ENCODE peak calls at places on chromosomes 11 and 22, in six cellular contexts. Q, L, B, M, O and T are unnamed samples.

GRCh38 chr11:18641677-18642076 is 7.5 kb upstream of the SPTY2D1 start:
- DNase-seq in M (no peak), O (no peak), L (no peak), Q (no peak), B (no peak), T (no peak)

GRCh38 chr22:42515896-42516295 is 3.7 kb downstream of the RRP7A start:
- DNase-seq in Q (no peak), O (no peak), B (no peak), L (no peak), M (no peak), T (no peak)

GRCh38 chr11:15968461-15969130 is 387.8 kb downstream of the SOX6 start:
- DNase-seq in Q (no peak), O (no peak), B (peak), M (no peak), L (no peak), T (peak)

GRCh38 chr22:29726512-29727247 is 6.9 kb downstream of the CABP7 start:
- DNase-seq in O (no peak), Q (no peak), B (no peak), M (no peak), L (no peak), T (no peak)

GRCh38 chr11:126318642-126319373 is 14.9 kb downstream of the DCPS start:
- DNase-seq in M (no peak), L (no peak), O (no peak), Q (no peak), B (no peak), T (no peak)

GRCh38 chr22:32325416-32325801 is 32.3 kb upstream of the RFPL3 start:
- DNase-seq in O (no peak), L (no peak), M (no peak), B (no peak), Q (no peak), T (no peak)

GRCh38 chr11:129853508-129854228 is 38.0 kb downstream of the TMEM45B start:
- DNase-seq in B (peak), L (peak), O (peak), M (no peak), Q (no peak), T (peak)

GRCh38 chr11:112162761-112163669 is 879 bp downstream of the IL18 start:
- DNase-seq in L (no peak), O (no peak), B (no peak), M (no peak), Q (no peak), T (peak)

GRCh38 chr11:122141757-122142156 is 25.7 kb upstream of the BLID start:
- DNase-seq in O (no peak), Q (no peak), M (peak), B (peak), L (no peak), T (no peak)

GRCh38 chr11:66970808-66971442 is 4.2 kb upstream of the C11orf86 start:
- DNase-seq in Q (peak), M (peak), B (no peak), L (no peak), O (peak), T (peak)

GRCh38 chr11:66373261-66373660 is 1.7 kb upstream of the SLC29A2 start:
- DNase-seq in M (peak), L (no peak), O (no peak), Q (no peak), B (no peak), T (no peak)

GRCh38 chr22:21078916-21079315 is 33.2 kb downstream of the LRRC74B start:
- DNase-seq in O (no peak), M (no peak), Q (no peak), B (no peak), L (no peak), T (no peak)

GRCh38 chr11:34162507-34162848 is 57.0 kb downstream of the NAT10 start:
- DNase-seq in B (no peak), O (no peak), M (no peak), Q (no peak), L (no peak), T (no peak)

GRCh38 chr22:34736081-34736480 is 329.9 kb upstream of the ISX start:
- DNase-seq in L (no peak), O (no peak), Q (no peak), M (no peak), B (no peak), T (no peak)

GRCh38 chr22:37419916-37420655 is 7.2 kb downstream of the ELFN2 start:
- DNase-seq in O (peak), Q (no peak), M (no peak), L (peak), B (no peak), T (no peak)

GRCh38 chr22:37765498-37765897 is 42.2 kb upstream of the GCAT start:
- DNase-seq in Q (no peak), B (no peak), O (no peak), M (no peak), L (no peak), T (no peak)

GRCh38 chr11:65903068-65903481 is 2.9 kb upstream of the FOSL1 start:
- DNase-seq in M (no peak), Q (no peak), L (no peak), O (peak), B (no peak), T (peak)

GRCh38 chr11:130624946-130625345 is 176.5 kb downstream of the ADAMTS15 start:
- DNase-seq in B (no peak), Q (no peak), M (no peak), O (no peak), L (no peak), T (no peak)

GRCh38 chr11:128555606-128556005 is 31.8 kb downstream of the ETS1 start:
- DNase-seq in B (no peak), O (no peak), Q (no peak), M (no peak), L (no peak), T (peak)

GRCh38 chr11:47863189-47863892 is 15.2 kb upstream of the NUP160 start:
- DNase-seq in L (no peak), Q (no peak), O (no peak), B (no peak), M (no peak), T (no peak)

GRCh38 chr22:45335021-45335818 is 25.5 kb downstream of the FAM118A start:
- DNase-seq in Q (no peak), L (no peak), O (no peak), M (peak), B (no peak), T (no peak)

GRCh38 chr11:68436985-68437926 is 23.3 kb upstream of the PPP6R3 start:
- DNase-seq in Q (peak), M (no peak), O (no peak), B (no peak), L (no peak), T (no peak)

GRCh38 chr22:39355080-39355479 is 5.3 kb downstream of the SYNGR1 start:
- DNase-seq in B (no peak), Q (no peak), O (no peak), M (no peak), L (no peak), T (no peak)

GRCh38 chr11:34682822-34683221 is 61.9 kb downstream of the EHF start:
- DNase-seq in L (no peak), Q (no peak), O (no peak), M (no peak), B (no peak), T (no peak)

GRCh38 chr22:39839917-39840510 is 53.5 kb downstream of the ENTHD1 start:
- DNase-seq in Q (no peak), O (no peak), M (no peak), B (no peak), L (no peak), T (no peak)

GRCh38 chr11:91231226-91231625 is 993.4 kb upstream of the FAT3 start:
- DNase-seq in O (no peak), Q (no peak), M (no peak), L (no peak), B (no peak), T (no peak)

GRCh38 chr11:14081541-14082211 is 119.2 kb downstream of the SPON1 start:
- DNase-seq in Q (no peak), B (no peak), L (no peak), M (no peak), O (no peak), T (no peak)

GRCh38 chr11:5580577-5580976 is at the start of gene OR52B6:
- DNase-seq in M (no peak), L (no peak), Q (no peak), O (no peak), B (no peak), T (no peak)

GRCh38 chr11:61720597-61720996 is 31.8 kb upstream of the MYRF start:
- DNase-seq in Q (no peak), O (no peak), M (no peak), B (no peak), L (no peak), T (no peak)

GRCh38 chr11:69301491-69302401 is 7.8 kb downstream of the MYEOV start:
- DNase-seq in L (no peak), M (no peak), Q (no peak), O (peak), B (no peak), T (peak)

GRCh38 chr11:108596701-108597100 is 3.1 kb upstream of the EXPH5 start:
- DNase-seq in O (no peak), Q (no peak), B (no peak), M (no peak), L (no peak), T (no peak)

GRCh38 chr11:62786318-62787004 is 741 bp upstream of the TMEM179B start:
- DNase-seq in L (peak), M (peak), B (peak), O (peak), Q (no peak), T (peak)